ENCODE peak calls at places on chromosome 5, in six cellular contexts. C is HuH-7, G is GM23248, P is kidney tubule cell, H is AG08396, Z is naive B cell. K is an unnamed sample.

GRCh38 chr5:65774346-65774745 is 52.3 kb downstream of the NLN start:
- DNase-seq in C (no peak), G (peak; percentile 89), P (peak; percentile 89), H (peak; percentile 45), Z (no peak), K (peak; percentile 8)

GRCh38 chr5:5342784-5343183 is 79.7 kb upstream of the ICE1 start:
- DNase-seq in C (no peak), G (peak; percentile 75), P (peak; percentile 83), H (no peak), Z (no peak), K (no peak)

GRCh38 chr5:126809932-126810331 is 33.0 kb downstream of the LMNB1 start:
- DNase-seq in C (no peak), G (no peak), P (no peak), H (no peak), Z (peak; percentile 53), K (no peak)

GRCh38 chr5:14110680-14111079 is 32.5 kb upstream of the TRIO start:
- DNase-seq in C (no peak), G (peak; percentile 96), P (peak; percentile 69), H (peak; percentile 61), Z (no peak), K (no peak)

GRCh38 chr5:145221416-145221815 is 613.7 kb downstream of the PRELID2 start:
- DNase-seq in C (no peak), G (no peak), P (no peak), H (no peak), Z (no peak), K (no peak)

GRCh38 chr5:142323480-142324376 is 1.1 kb downstream of the SPRY4 start:
- DNase-seq in C (no peak), G (peak; percentile 66), P (peak; percentile 56), H (peak; percentile 52), Z (no peak), K (peak; percentile 79)

GRCh38 chr5:1231354-1231905 is 6.2 kb downstream of the SLC6A18 start:
- DNase-seq in C (no peak), G (no peak), P (no peak), H (no peak), Z (no peak), K (no peak)

GRCh38 chr5:88143693-88144218 is 124.9 kb downstream of the TMEM161B start:
- DNase-seq in C (no peak), G (no peak), P (no peak), H (no peak), Z (no peak), K (no peak)

GRCh38 chr5:116176124-116176523 is 91.3 kb downstream of the COMMD10 start:
- DNase-seq in C (no peak), G (no peak), P (peak; percentile 42), H (no peak), Z (no peak), K (no peak)

GRCh38 chr5:169183581-169183980 is 117.4 kb downstream of the SLIT3 start:
- DNase-seq in C (no peak), G (peak; percentile 70), P (no peak), H (no peak), Z (no peak), K (no peak)

GRCh38 chr5:60293518-60293917 is 400.0 kb upstream of the PDE4D start:
- DNase-seq in C (no peak), G (no peak), P (no peak), H (no peak), Z (no peak), K (no peak)